ENCODE peak calls at places on chromosomes 5 and 9, in six cellular contexts. O is endothelial cell of umbilical vein, L is A549, D is GM12878, I is K562, B is HepG2. S is an unnamed sample.
A peak's percentile ranks its signal among the peaks of the same experiment; 100 is the strongest.

GRCh38 chr5:151068571-151069197 is 12.2 kb downstream of the TNIP1 start:
- DNase-seq in D (no peak), L (no peak), B (no peak), O (no peak), I (no peak), S (no peak)

GRCh38 chr5:1037671-1038416 is 29.2 kb downstream of the NKD2 start:
- DNase-seq in B (no peak), D (no peak), L (no peak), O (no peak), I (no peak), S (no peak)

GRCh38 chr9:101566904-101567724 is 27.7 kb downstream of the PPP3R2 start:
- DNase-seq in L (peak; percentile 36), O (peak; percentile 24), I (peak; percentile 38), B (peak; percentile 48), D (no peak), S (peak; percentile 46)

GRCh38 chr5:63613430-63613829 is 348.8 kb downstream of the HTR1A start:
- DNase-seq in L (no peak), B (no peak), D (no peak), O (no peak), I (no peak), S (no peak)

GRCh38 chr9:85142461-85143401 is 473.2 kb downstream of the NTRK2 start:
- DNase-seq in D (peak; percentile 16), L (peak; percentile 3), B (peak; percentile 7), O (peak; percentile 9), I (peak; percentile 4), S (peak; percentile 23)

GRCh38 chr9:98271479-98271878 is 16.0 kb upstream of the TBC1D2 start:
- DNase-seq in D (no peak), B (no peak), O (no peak), L (no peak), I (peak; percentile 68), S (no peak)

GRCh38 chr9:131361202-131361833 is 32.6 kb upstream of the PRRC2B start:
- DNase-seq in O (peak; percentile 45), L (no peak), D (no peak), I (peak; percentile 34), B (no peak), S (no peak)

GRCh38 chr9:88747768-88748167 is 212.8 kb downstream of the NXNL2 start:
- DNase-seq in B (no peak), O (peak; percentile 36), L (peak; percentile 29), I (peak; percentile 74), D (no peak), S (peak; percentile 86)

GRCh38 chr5:102807878-102808502 is 52.9 kb downstream of the PAM start:
- DNase-seq in B (no peak), O (peak; percentile 14), I (no peak), D (no peak), L (no peak), S (no peak)

GRCh38 chr9:133994359-133995011 is 2.4 kb upstream of the VAV2 start:
- DNase-seq in I (peak; percentile 83), B (peak; percentile 64), L (peak; percentile 86), O (peak; percentile 71), D (no peak), S (peak; percentile 73)

GRCh38 chr9:2319421-2319820 is 302.2 kb upstream of the VLDLR start:
- DNase-seq in D (no peak), L (no peak), I (no peak), B (no peak), O (no peak), S (no peak)

GRCh38 chr9:120942186-120943001 is 15.8 kb upstream of the TRAF1 start:
- DNase-seq in B (no peak), I (no peak), O (peak; percentile 77), L (no peak), D (no peak), S (no peak)

GRCh38 chr9:33924978-33925797 is 108.2 kb downstream of the UBE2R2 start:
- DNase-seq in B (peak; percentile 61), O (peak; percentile 61), D (no peak), I (no peak), L (peak; percentile 71), S (peak; percentile 76)

GRCh38 chr9:112065781-112066606 is 109.1 kb downstream of the SUSD1 start:
- DNase-seq in L (no peak), B (no peak), D (no peak), O (peak; percentile 53), I (no peak), S (no peak)

GRCh38 chr5:103305829-103306228 is 47.3 kb downstream of the MACIR start:
- DNase-seq in D (no peak), B (no peak), O (no peak), L (no peak), I (no peak), S (no peak)

DNA sequence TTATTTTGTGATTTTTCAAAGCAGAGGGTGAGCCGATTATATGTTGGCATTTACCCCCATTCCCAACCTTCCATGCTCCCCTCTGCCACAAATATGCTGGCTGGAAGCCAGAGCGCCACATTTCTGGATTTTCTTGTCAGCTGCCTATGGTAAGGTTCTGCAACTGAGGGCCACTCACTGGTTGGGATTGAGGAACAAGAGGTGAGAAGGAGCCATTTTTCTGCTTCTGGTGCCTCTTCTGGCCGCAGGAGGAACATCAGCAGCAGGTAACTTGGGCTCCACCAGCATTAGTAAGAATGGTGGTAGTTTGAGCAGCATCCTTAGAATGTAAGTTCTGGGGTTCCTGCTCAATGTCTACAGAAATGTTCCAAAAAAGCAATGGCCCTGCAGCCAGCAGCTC is 159.5 kb upstream of the MAST4 start:
- DNase-seq in D (no peak), L (no peak), O (no peak), B (peak; percentile 6), I (no peak), S (peak; percentile 31)
- TF ChIP-seq CTCF in D (peak; percentile 32), L (peak; percentile 11), O (no peak), B (peak; percentile 30), I (peak; percentile 41), S (peak; percentile 36)

DNA sequence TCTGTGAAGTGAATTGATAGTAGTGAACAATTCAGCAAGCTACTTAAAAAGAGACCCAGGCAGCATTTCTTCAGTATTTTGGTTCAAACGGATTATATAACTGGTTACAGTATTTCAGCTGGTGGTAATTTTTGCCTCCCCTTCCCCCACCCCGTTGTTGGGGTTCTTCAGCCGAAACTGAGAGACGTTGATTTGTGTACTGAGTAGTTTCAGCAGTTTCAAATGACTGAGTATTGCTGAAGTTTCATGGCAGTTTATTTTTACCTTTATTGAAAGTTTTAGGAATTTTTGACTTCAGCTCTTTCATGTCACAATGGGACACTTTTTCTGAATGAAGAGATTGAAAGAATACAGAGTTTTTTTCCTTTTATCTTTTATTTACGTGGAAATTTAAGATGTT is 1.7 kb downstream of the GPBP1 start:
- DNase-seq in D (no peak), B (no peak), I (no peak), O (peak; percentile 28), L (no peak), S (peak; percentile 33)
- TF ChIP-seq MYC in D (no peak), B (no peak), I (no peak), O (no peak), L (no peak), S (no peak)

GRCh38 chr9:137296214-137297059 is 5.6 kb downstream of the NRARP start:
- DNase-seq in L (no peak), D (no peak), O (peak; percentile 93), B (no peak), I (no peak), S (no peak)
- H3K4me3 ChIP-seq in L (peak overlapping the region; percentile 88), D (no peak overlapping the region), O (peak overlapping the region; percentile 43), B (no peak overlapping the region), I (peak overlapping the region; percentile 55), S (no peak overlapping the region)

GRCh38 chr5:88692979-88693932 is 189.7 kb downstream of the MEF2C start:
- DNase-seq in B (no peak), L (no peak), I (no peak), D (no peak), O (no peak), S (no peak)
- TF ChIP-seq CTCF in B (no peak), L (no peak), I (no peak), D (no peak), O (no peak), S (no peak)

GRCh38 chr5:97111612-97112011 is 30.8 kb downstream of the LIX1 start:
- DNase-seq in O (no peak), L (no peak), B (peak; percentile 56), I (no peak), D (no peak), S (no peak)

GRCh38 chr5:97111004-97111403 is 31.4 kb downstream of the LIX1 start:
- DNase-seq in B (no peak), D (no peak), O (no peak), L (no peak), I (no peak), S (no peak)

GRCh38 chr5:97115932-97116331 is 26.5 kb downstream of the LIX1 start:
- DNase-seq in B (no peak), L (no peak), I (no peak), D (no peak), O (no peak), S (no peak)

GRCh38 chr5:97107266-97107665 is 35.1 kb downstream of the LIX1 start:
- DNase-seq in D (no peak), O (no peak), B (no peak), L (no peak), I (no peak), S (no peak)

GRCh38 chr5:97112212-97112611 is 30.2 kb downstream of the LIX1 start:
- DNase-seq in I (no peak), D (no peak), B (no peak), O (no peak), L (no peak), S (no peak)
- TF ChIP-seq MYC in I (no peak), D (no peak), B (no peak), O (no peak), L (no peak), S (no peak)

GRCh38 chr9:35615981-35616680 is 2.1 kb downstream of the CD72 start:
- DNase-seq in O (no peak), I (no peak), L (no peak), B (no peak), D (no peak), S (no peak)
- H3K4me3 ChIP-seq in O (no peak overlapping the region), I (no peak overlapping the region), L (no peak overlapping the region), B (no peak overlapping the region), D (no peak overlapping the region), S (no peak overlapping the region)

GRCh38 chr9:17627641-17628040 is 48.8 kb downstream of the SH3GL2 start:
- DNase-seq in B (no peak), L (no peak), O (no peak), I (no peak), D (no peak), S (no peak)

GRCh38 chr9:17625644-17626388 is 47.0 kb downstream of the SH3GL2 start:
- DNase-seq in B (no peak), D (no peak), O (no peak), L (no peak), I (no peak), S (no peak)

GRCh38 chr9:17623965-17624364 is 45.1 kb downstream of the SH3GL2 start:
- DNase-seq in D (no peak), L (no peak), O (no peak), I (no peak), B (no peak), S (no peak)

GRCh38 chr9:17622749-17623148 is 43.9 kb downstream of the SH3GL2 start:
- DNase-seq in D (no peak), O (no peak), B (no peak), L (no peak), I (no peak), S (no peak)

DNA sequence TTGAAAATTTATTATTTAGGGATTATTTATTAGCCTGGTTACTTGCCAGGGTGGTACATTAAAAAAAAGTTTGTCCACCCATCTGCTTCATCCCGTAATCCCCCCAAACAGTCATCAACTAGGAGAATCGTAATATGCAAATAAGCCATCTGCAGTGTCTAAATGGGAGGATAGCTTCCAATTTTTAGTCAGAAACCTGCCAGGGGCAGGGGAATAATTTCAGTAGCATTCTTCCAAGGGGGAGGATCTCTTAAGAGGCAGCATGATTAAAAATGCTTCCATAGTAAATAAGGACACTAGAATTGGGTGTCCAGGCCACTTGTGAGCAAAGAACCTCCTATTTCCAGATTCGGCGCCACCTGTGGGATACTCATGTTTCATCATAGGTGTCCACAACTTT is 43.3 kb downstream of the SH3GL2 start:
- DNase-seq in I (no peak), D (no peak), B (no peak), L (no peak), O (no peak), S (no peak)
- TF ChIP-seq CTCF in I (no peak), D (no peak), B (no peak), L (no peak), O (no peak), S (no peak)

S was measured in NB4.